ENCODE peak calls at places on chromosome 6, in six cellular contexts. U is immature natural killer cell; B is tibial artery; S is CD8-positive, alpha-beta T cell; R is choroid plexus epithelial cell; V is Calu3. E is an unnamed sample.

GRCh38 chr6:148846778-148847761 is 100.2 kb downstream of the UST start:
- DNase-seq in R (peak), U (no peak), V (no peak), S (no peak), B (no peak), E (no peak)

GRCh38 chr6:6659600-6660327 is 71.2 kb downstream of the LY86 start:
- DNase-seq in R (no peak), V (no peak), B (no peak), U (no peak), S (no peak), E (no peak)

GRCh38 chr6:93985953-93986352 is 566.6 kb upstream of the EPHA7 start:
- DNase-seq in R (no peak), V (no peak), B (no peak), U (no peak), S (no peak), E (no peak)

GRCh38 chr6:4848382-4849068 is 72.3 kb downstream of the CDYL start:
- DNase-seq in B (no peak), V (peak), R (peak), U (peak), S (peak), E (no peak)

GRCh38 chr6:48429021-48429420 is 318.0 kb upstream of the PTCHD4 start:
- DNase-seq in V (no peak), R (peak), U (no peak), B (no peak), S (no peak), E (no peak)

GRCh38 chr6:71107935-71108420 is 151.1 kb upstream of the B3GAT2 start:
- DNase-seq in R (peak), S (no peak), B (no peak), U (no peak), V (no peak), E (peak)

GRCh38 chr6:156250593-156250992 is 526.6 kb upstream of the ARID1B start:
- DNase-seq in R (no peak), U (no peak), V (no peak), S (no peak), B (no peak), E (no peak)

GRCh38 chr6:7938562-7939185 is 28.1 kb upstream of the TXNDC5 start:
- DNase-seq in S (no peak), R (no peak), U (no peak), V (no peak), B (no peak), E (no peak)

GRCh38 chr6:138031850-138032249 is 75.4 kb downstream of the PERP start:
- DNase-seq in S (no peak), R (peak), U (no peak), B (no peak), V (no peak), E (peak)

GRCh38 chr6:14149053-14149746 is 31.6 kb downstream of the CD83 start:
- DNase-seq in U (no peak), V (no peak), B (no peak), R (no peak), S (no peak), E (no peak)

GRCh38 chr6:36679043-36679821 is 718 bp downstream of the CDKN1A start:
- DNase-seq in V (peak), R (peak), B (peak), U (peak), S (no peak), E (no peak)

GRCh38 chr6:24614648-24615047 is 31.3 kb downstream of the KIAA0319 start:
- DNase-seq in B (no peak), U (no peak), S (no peak), V (no peak), R (no peak), E (no peak)

GRCh38 chr6:82264321-82264720 is 16.8 kb upstream of the IBTK start:
- DNase-seq in U (no peak), S (no peak), R (no peak), B (no peak), V (no peak), E (no peak)

GRCh38 chr6:146111864-146112263 is 83.0 kb downstream of the GRM1 start:
- DNase-seq in S (no peak), B (no peak), V (no peak), U (no peak), R (no peak), E (peak)

GRCh38 chr6:123588546-123588895 is 48.2 kb downstream of the TRDN start:
- DNase-seq in S (no peak), V (no peak), R (no peak), U (no peak), B (no peak), E (no peak)

GRCh38 chr6:82205793-82206425 is 41.6 kb downstream of the IBTK start:
- DNase-seq in R (peak), U (no peak), V (no peak), B (no peak), S (no peak), E (no peak)

GRCh38 chr6:100472674-100473073 is 8.0 kb upstream of the SIM1 start:
- DNase-seq in S (no peak), B (no peak), R (no peak), U (no peak), V (peak), E (peak)

GRCh38 chr6:108152446-108152845 is 13.4 kb upstream of the NR2E1 start:
- DNase-seq in V (no peak), B (no peak), R (no peak), U (no peak), S (no peak), E (no peak)

GRCh38 chr6:71326611-71327010 is 38.0 kb downstream of the OGFRL1 start:
- DNase-seq in B (no peak), U (no peak), R (peak), S (no peak), V (no peak), E (no peak)

GRCh38 chr6:113645576-113645970 is 211.6 kb upstream of the MARCKS start:
- DNase-seq in U (no peak), V (no peak), B (no peak), S (no peak), R (peak), E (peak)

GRCh38 chr6:160931378-160932343 is 59.9 kb upstream of the MAP3K4 start:
- DNase-seq in U (no peak), R (no peak), V (no peak), S (no peak), B (no peak), E (no peak)

GRCh38 chr6:134009876-134010275 is 42.5 kb downstream of the SLC2A12 start:
- DNase-seq in U (no peak), S (no peak), V (no peak), B (no peak), R (no peak), E (peak)

GRCh38 chr6:2733324-2733723 is 17.4 kb downstream of the MYLK4 start:
- DNase-seq in S (peak), U (peak), R (peak), V (no peak), B (peak), E (no peak)

GRCh38 chr6:145267076-145267867 is 468.0 kb downstream of the EPM2A start:
- DNase-seq in S (no peak), R (no peak), B (no peak), V (no peak), U (no peak), E (no peak)

GRCh38 chr6:47209632-47210031 is 100.1 kb downstream of the TNFRSF21 start:
- DNase-seq in V (no peak), U (no peak), R (peak), S (no peak), B (no peak), E (no peak)

GRCh38 chr6:6179858-6180257 is 140.6 kb downstream of the F13A1 start:
- DNase-seq in V (no peak), S (no peak), U (no peak), B (no peak), R (no peak), E (no peak)

GRCh38 chr6:123830110-123830509 is 26.4 kb downstream of the NKAIN2 start:
- DNase-seq in V (no peak), B (no peak), R (no peak), U (no peak), S (no peak), E (no peak)

E was measured in foreskin keratinocyte.